ENCODE peak calls at places on chromosome 16, in ten cellular contexts. O is neural progenitor cell, Y is HCT116, G is lung, V is keratinocyte, H is endodermal cell, L is WERI-Rb-1, T is endothelial cell of umbilical vein, S is psoas muscle, Z is bronchial epithelial cell. D is an unnamed sample. For H3K36me3, the result is how much of the 10 kb centered on the place peaks cover.

GRCh38 chr16:83110221-83110768 is 483.5 kb downstream of the CDH13 start:
- DNase-seq in G (no peak), H (no peak), S (no peak), Y (no peak), L (no peak), O (no peak), V (no peak), Z (no peak), T (no peak), D (no peak)

GRCh38 chr16:55944377-55944802 is 69.2 kb upstream of the CES5A start:
- DNase-seq in Z (peak), G (peak), O (peak), L (peak), T (peak), V (peak), Y (peak), H (peak), S (peak), D (peak)

GRCh38 chr16:72434159-72434558 is 262.2 kb upstream of the PMFBP1 start:
- DNase-seq in Z (peak), S (no peak), O (no peak), G (no peak), T (peak), H (no peak), V (no peak), Y (peak), L (no peak), D (no peak)

GRCh38 chr16:61887903-61888302 is 148.3 kb downstream of the CDH8 start:
- DNase-seq in T (no peak), Y (no peak), H (peak), O (no peak), Z (peak), L (no peak), S (no peak), G (no peak), V (peak), D (no peak)

GRCh38 chr16:353404-354285 is 1.1 kb upstream of the AXIN1 start:
- DNase-seq in T (no peak), L (no peak), G (no peak), S (no peak), O (no peak), Y (no peak), Z (peak), H (no peak), V (no peak), D (no peak)

GRCh38 chr16:56999409-57000270 is 10.3 kb downstream of the NLRC5 start:
- DNase-seq in L (no peak), V (no peak), T (no peak), Z (no peak), Y (no peak), S (no peak), H (no peak), G (no peak), O (no peak), D (no peak)

GRCh38 chr16:6682142-6682811 is 650.4 kb upstream of the RBFOX1 start:
- DNase-seq in O (peak), Y (no peak), S (no peak), Z (no peak), T (no peak), H (peak), L (peak), G (no peak), V (no peak), D (peak)

GRCh38 chr16:24980077-24980793 is 34.9 kb downstream of the ARHGAP17 start:
- DNase-seq in H (peak), V (no peak), L (no peak), O (no peak), G (no peak), T (peak), Y (no peak), S (peak), Z (peak), D (no peak)

GRCh38 chr16:13923703-13924298 is 3.8 kb downstream of the ERCC4 start:
- DNase-seq in Z (peak), T (peak), S (no peak), O (peak), Y (peak), H (no peak), L (no peak), G (no peak), V (no peak), D (no peak)

GRCh38 chr16:66375451-66375850 is 9.0 kb downstream of the CDH5 start:
- DNase-seq in G (no peak), Z (no peak), T (peak), V (no peak), O (no peak), H (no peak), S (no peak), L (no peak), Y (no peak), D (no peak)

GRCh38 chr16:58331024-58331707 is 36.3 kb upstream of the PRSS54 start:
- DNase-seq in O (peak), L (peak), Y (no peak), G (no peak), S (no peak), T (no peak), V (no peak), Z (no peak), H (peak), D (no peak)

GRCh38 chr16:80656731-80657150 is 115.9 kb downstream of the DYNLRB2 start:
- DNase-seq in L (no peak), G (no peak), T (no peak), O (peak), S (no peak), Y (no peak), V (no peak), Z (no peak), H (no peak), D (no peak)

GRCh38 chr16:67431077-67431804 is at the start of gene HSD11B2:
- DNase-seq in S (peak), Y (peak), Z (peak), G (peak), V (no peak), O (peak), H (peak), L (peak), T (peak), D (peak)

GRCh38 chr16:54060599-54061355 is 225.8 kb downstream of the IRX3 start:
- DNase-seq in L (no peak), Y (no peak), V (no peak), Z (no peak), G (no peak), S (no peak), H (no peak), O (no peak), T (no peak), D (peak)

GRCh38 chr16:262121-262745 is 13.5 kb downstream of the RGS11 start:
- DNase-seq in Z (no peak), H (no peak), T (no peak), S (no peak), L (peak), G (no peak), Y (no peak), V (no peak), O (no peak), D (no peak)

GRCh38 chr16:80346160-80346632 is 194.6 kb upstream of the DYNLRB2 start:
- DNase-seq in H (no peak), S (no peak), V (no peak), Z (no peak), T (no peak), O (peak), Y (no peak), L (no peak), G (no peak), D (no peak)

DNA sequence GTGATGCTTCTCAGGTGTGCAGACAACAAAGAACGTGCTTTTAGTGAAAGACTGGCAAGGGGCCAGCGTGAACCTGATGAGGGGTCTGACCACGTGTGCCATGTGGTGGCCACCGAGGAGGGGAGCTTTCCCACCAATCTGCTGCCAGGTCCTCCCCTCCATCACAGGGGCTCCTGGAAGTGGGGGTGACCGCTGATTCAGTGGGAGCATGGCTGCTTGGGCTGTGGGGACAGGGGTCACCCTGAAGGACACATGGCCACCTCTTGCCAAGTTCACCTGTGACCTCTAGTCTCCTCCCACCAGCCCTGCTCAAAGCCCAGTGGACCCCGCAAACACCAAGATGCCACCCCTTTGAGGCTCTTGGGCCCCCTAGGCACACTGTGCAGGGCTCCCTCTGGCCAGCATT is 37.9 kb upstream of the MTSS2 start:
- DNase-seq in T (no peak), L (no peak), G (no peak), S (no peak), V (no peak), O (no peak), Z (no peak), Y (no peak), H (no peak), D (no peak)
- H3K36me3 ChIP-seq in T (under half), L (under half), G (under half), S (under half), V (under half), O (under half), Z (under half), Y (under half), H (under half), D (under half)

DNA sequence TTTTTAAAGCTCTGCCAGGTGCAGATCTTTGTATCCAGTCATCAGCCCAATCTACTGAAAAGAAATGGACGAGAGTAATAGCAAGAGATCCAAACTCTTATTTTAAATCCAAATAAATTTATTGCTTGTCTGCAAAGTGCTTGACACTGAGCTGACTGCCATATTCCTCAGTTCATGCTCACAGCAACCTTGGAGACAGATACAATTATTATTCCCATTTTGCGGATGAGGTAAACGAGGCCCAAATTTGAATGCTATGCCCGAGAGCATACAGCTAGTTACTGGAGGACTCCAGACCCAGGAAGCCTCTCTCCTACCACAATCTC is 620 bp downstream of the NOB1 start:
- DNase-seq in G (no peak), Z (no peak), H (no peak), Y (no peak), O (no peak), S (no peak), V (no peak), T (no peak), L (no peak), D (no peak)
- TF ChIP-seq CTCF in G (no peak), Z (no peak), H (no peak), Y (no peak), O (no peak), S (no peak), V (no peak), T (no peak), L (no peak), D (no peak)

DNA sequence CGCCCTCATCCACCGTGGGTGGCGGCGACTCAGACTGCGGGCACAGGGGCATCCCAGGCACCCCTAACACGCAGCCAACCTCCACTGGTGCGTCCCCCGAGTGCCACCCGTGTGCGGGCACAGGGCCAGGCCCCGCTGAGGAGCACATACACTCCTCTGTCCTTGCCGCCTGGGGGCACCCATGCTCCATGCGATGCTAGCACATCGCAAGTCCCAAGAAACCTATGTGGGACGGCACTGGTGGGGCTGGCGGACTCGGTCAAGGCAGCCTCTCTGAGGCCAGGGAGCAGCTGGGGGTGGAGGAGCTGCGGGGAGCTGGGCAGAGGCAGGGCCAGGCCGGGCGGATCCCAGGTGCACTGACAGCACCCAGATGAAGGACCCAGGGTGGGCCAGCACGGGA is 4.0 kb downstream of the ZNF598 start:
- DNase-seq in L (no peak), O (no peak), Z (no peak), S (no peak), Y (no peak), T (peak), G (no peak), H (peak), V (no peak), D (peak)
- H3K4me3 ChIP-seq in L (no peak), O (no peak), Z (no peak), S (no peak), Y (no peak), T (no peak), G (no peak), H (no peak), V (no peak), D (no peak)

GRCh38 chr16:84861671-84862070 is 41.9 kb downstream of the CRISPLD2 start:
- DNase-seq in V (no peak), S (no peak), L (no peak), Z (no peak), G (no peak), H (no peak), T (no peak), Y (no peak), O (no peak), D (no peak)

GRCh38 chr16:84862804-84863484 is 43.2 kb downstream of the CRISPLD2 start:
- DNase-seq in O (no peak), V (no peak), H (no peak), S (no peak), T (no peak), L (no peak), Z (no peak), G (no peak), Y (no peak), D (no peak)

GRCh38 chr16:84863485-84863814 is 43.7 kb downstream of the CRISPLD2 start:
- DNase-seq in V (no peak), G (no peak), H (no peak), Y (no peak), S (no peak), Z (no peak), T (no peak), O (no peak), L (no peak), D (no peak)

GRCh38 chr16:84867696-84868095 is 47.9 kb downstream of the CRISPLD2 start:
- DNase-seq in O (no peak), L (no peak), Y (no peak), Z (no peak), V (no peak), S (no peak), G (no peak), T (no peak), H (no peak), D (no peak)

DNA sequence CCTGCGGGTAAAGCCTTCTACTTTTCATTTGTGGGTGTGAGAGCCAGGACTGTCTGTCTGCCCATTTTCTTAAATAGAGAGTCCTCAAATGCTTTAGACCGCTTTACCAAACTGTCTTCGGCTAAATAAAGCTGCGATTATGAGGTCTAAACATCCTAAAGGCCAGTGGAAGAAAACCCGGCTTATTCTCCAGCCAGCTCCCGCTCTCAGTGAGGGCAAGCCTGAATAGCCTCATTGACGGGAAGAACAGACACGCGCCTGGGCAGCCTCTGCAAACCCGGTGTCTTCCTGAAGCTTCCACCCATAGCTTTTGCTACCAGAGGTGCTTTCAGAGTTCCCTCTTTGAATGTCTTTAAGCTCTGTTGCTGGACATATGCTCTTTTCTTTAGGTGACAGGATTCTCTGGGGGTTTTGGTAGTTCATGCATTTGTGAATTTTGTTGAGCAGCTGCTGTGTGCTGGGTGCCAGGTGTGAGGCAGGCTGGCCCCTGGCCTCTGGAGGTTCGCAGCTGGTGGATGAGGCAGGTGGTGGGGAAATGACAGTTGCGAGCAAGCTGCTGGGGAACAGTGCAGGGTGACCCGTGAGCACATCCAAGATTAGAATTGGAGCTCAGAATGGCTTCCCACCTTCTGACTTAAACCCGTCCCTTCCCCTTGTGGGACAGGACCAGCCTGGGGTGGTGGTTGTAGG is 44.6 kb downstream of the CRISPLD2 start:
- DNase-seq in O (no peak), S (no peak), Y (no peak), Z (no peak), H (no peak), T (no peak), V (no peak), L (no peak), G (no peak), D (no peak)
- H3K36me3 ChIP-seq in O (under half), S (under half), Y (under half), Z (under half), H (under half), T (under half), V (under half), L (under half), G (under half), D (under half)

DNA sequence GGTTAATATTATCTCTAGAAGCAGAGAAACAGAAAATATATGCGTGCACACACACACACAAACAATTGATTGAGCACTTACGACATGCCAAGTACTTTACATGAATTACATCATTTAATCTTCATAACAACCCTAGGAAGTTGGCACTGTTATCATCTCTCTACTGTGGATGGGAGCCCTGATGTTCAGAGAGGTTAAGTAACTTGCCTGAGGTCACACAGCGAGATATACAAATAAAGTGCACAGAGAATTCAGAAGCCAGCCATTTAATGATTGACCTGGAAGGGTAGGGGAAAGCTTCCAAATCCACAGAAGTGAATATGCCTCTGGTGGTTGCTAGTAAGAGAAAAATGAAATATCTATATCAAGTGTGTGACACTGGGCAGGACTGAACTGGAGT is 37.5 kb upstream of the GPR139 start:
- DNase-seq in G (no peak), L (no peak), T (no peak), S (no peak), H (no peak), V (no peak), Z (no peak), Y (no peak), O (no peak), D (no peak)
- TF ChIP-seq CTCF in G (no peak), L (no peak), T (no peak), S (no peak), H (no peak), V (no peak), Z (no peak), Y (no peak), O (no peak), D (no peak)

GRCh38 chr16:89155184-89155679 is 16.3 kb upstream of the CDH15 start:
- DNase-seq in V (no peak), H (no peak), L (no peak), Y (no peak), S (peak), G (peak), T (peak), Z (no peak), O (no peak), D (peak)
- H3K4me3 ChIP-seq in V (no peak), H (no peak), L (no peak), Y (no peak), S (no peak), G (no peak), T (no peak), Z (no peak), O (no peak), D (no peak)

GRCh38 chr16:2082983-2083364 is 35.2 kb downstream of the TSC2 start:
- DNase-seq in L (no peak), T (no peak), Z (no peak), S (no peak), G (no peak), O (no peak), V (no peak), Y (no peak), H (no peak), D (no peak)
- H3K36me3 ChIP-seq in L (half or more), T (half or more), Z (under half), S (under half), G (under half), O (under half), V (under half), Y (under half), H (under half), D (half or more)

DNA sequence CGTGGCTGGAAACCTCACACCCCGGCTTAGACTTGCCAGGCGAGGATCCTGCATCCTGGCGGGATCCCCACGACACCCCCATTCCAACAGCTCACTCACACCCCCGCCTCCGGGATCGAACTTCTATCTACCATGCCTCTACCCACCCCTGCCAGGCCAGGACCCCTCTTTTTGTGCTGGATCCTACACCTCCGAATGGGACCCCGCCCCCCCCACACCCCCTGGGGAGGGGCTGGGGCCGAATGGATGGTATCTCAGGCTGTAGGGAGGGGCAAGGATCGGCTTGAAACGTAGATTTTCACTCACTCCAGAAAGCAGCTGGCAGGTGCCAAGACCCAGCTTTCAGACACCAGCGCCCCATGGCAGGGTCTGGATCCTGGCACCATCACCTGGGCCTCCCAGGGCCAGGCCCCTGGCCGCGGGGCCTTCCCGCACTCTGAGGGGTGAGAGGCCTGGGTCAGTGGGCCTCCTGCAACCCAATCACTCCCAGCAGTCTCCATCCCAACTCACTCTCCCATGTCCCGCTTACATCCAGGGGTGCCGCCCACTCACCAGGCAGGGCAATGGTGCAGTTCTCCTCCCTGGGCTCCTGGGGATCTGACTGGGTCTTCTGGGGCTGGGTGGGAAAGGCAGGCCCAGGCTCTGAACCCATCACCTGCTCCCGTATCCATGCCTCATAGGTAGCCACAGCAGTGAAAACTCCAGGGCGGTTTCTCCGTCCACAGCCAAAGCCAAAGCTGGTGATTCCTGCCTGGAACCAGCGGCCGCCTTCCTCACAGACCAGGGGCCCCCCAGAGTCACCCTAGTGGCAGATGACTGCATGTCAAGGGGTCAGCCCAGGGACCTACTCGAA is 6.6 kb downstream of the PRSS36 start:
- DNase-seq in L (no peak), H (peak), Y (no peak), V (no peak), Z (no peak), S (no peak), O (no peak), G (no peak), T (no peak), D (no peak)
- TF ChIP-seq CTCF in L (peak), H (peak), Y (no peak), V (no peak), Z (no peak), S (no peak), O (peak), G (no peak), T (no peak), D (no peak)

DNA sequence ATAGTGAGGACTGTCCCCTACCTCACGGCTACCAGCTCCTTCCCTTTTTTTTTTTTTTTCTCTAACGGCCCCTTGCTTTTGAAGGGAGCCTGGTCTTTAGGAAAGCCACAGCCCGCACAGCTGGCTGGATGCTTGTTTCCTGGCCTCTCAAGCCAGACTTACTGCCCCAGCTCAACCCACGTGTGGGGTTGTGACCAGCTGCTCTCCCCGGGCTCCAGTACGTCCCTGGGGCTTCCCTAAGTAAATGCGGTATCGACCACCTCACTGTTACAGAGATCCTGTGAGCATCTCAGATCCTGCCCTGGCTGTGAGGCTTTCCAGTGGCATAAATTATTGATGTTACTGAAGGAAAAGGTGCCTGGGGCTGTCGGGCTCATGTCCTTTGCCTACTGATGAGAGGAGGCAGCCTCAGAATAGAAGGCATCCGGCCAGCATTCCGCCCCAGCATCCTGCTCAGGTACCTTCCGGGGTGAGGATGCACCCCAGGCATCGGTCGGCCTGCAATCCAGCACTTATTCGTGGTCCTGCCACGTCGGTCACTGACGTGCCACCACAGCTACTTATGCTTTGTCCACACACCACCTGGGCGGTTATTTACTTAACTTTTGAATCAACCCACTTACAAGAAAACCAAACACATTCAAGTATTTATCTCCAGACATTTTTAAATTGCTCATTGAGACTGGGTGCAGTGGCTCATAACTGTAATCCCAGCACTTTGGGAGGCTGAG is 9.7 kb downstream of the GPRC5B start:
- DNase-seq in V (no peak), T (no peak), Y (no peak), S (no peak), L (no peak), O (no peak), H (no peak), Z (no peak), G (no peak), D (no peak)
- H3K4me3 ChIP-seq in V (no peak), T (no peak), Y (no peak), S (no peak), L (no peak), O (no peak), H (no peak), Z (no peak), G (no peak), D (no peak)